ENCODE peak calls at places on chromosomes 2 and 18, in four cellular contexts. D, J, O and F are unnamed samples.

GRCh38 chr2:675982-676646 is 1.1 kb downstream of the TMEM18 start:
- DNase-seq in D (no peak), J (peak), O (peak), F (peak)

GRCh38 chr2:85674417-85674816 is 6.4 kb upstream of the SFTPB start:
- DNase-seq in D (no peak), J (no peak), O (no peak), F (no peak)

GRCh38 chr2:240455227-240455718 is 19.8 kb downstream of the GPC1 start:
- DNase-seq in D (no peak), J (no peak), O (no peak), F (no peak)

GRCh38 chr2:94870392-94871225 is 621 bp upstream of the TEKT4 start:
- DNase-seq in D (no peak), J (peak), O (no peak), F (peak)

GRCh38 chr2:19900536-19901200 is 1.1 kb downstream of the TTC32 start:
- DNase-seq in D (no peak), J (no peak), O (peak), F (peak)

GRCh38 chr18:69839989-69840388 is 107.7 kb downstream of the CD226 start:
- DNase-seq in D (no peak), J (no peak), O (no peak), F (no peak)

GRCh38 chr18:13279181-13280065 is 60.9 kb downstream of the LDLRAD4 start:
- DNase-seq in D (no peak), J (no peak), O (no peak), F (no peak)

GRCh38 chr2:216545359-216545758 is 46.7 kb downstream of the RPL37A start:
- DNase-seq in D (no peak), J (no peak), O (no peak), F (peak)

GRCh38 chr2:128591022-128591840 is 272.6 kb upstream of the HS6ST1 start:
- DNase-seq in D (no peak), J (no peak), O (no peak), F (no peak)

GRCh38 chr2:120818441-120818920 is 82.8 kb downstream of the GLI2 start:
- DNase-seq in D (no peak), J (no peak), O (peak), F (no peak)

GRCh38 chr2:64750001-64750816 is 96.5 kb upstream of the SERTAD2 start:
- DNase-seq in D (no peak), J (peak), O (peak), F (peak)

GRCh38 chr2:70084973-70085710 is 2.1 kb upstream of the PCBP1 start:
- DNase-seq in D (peak), J (peak), O (no peak), F (peak)

GRCh38 chr2:194915485-194915884 is 741.5 kb upstream of the SLC39A10 start:
- DNase-seq in D (no peak), J (no peak), O (no peak), F (no peak)

GRCh38 chr2:157194097-157194688 is 63.3 kb upstream of the GALNT5 start:
- DNase-seq in D (peak), J (no peak), O (peak), F (peak)

GRCh38 chr2:62340981-62341624 is 145.2 kb downstream of the B3GNT2 start:
- DNase-seq in D (no peak), J (no peak), O (no peak), F (peak)

GRCh38 chr2:88227446-88227845 is 57.3 kb downstream of the THNSL2 start:
- DNase-seq in D (peak), J (no peak), O (no peak), F (no peak)

GRCh38 chr2:222797308-222797707 is 63.5 kb upstream of the ACSL3 start:
- DNase-seq in D (no peak), J (no peak), O (peak), F (peak)

GRCh38 chr2:77834360-77835002 is 312.3 kb upstream of the LRRTM4 start:
- DNase-seq in D (peak), J (no peak), O (no peak), F (peak)

GRCh38 chr18:32308493-32309120 is 118.8 kb downstream of the MEP1B start:
- DNase-seq in D (peak), J (no peak), O (peak), F (peak)

GRCh38 chr2:86562485-86562890 is 755 bp downstream of the CHMP3 start:
- DNase-seq in D (no peak), J (no peak), O (no peak), F (no peak)

GRCh38 chr2:38130877-38131276 is 54.9 kb upstream of the CYP1B1 start:
- DNase-seq in D (no peak), J (no peak), O (no peak), F (peak)

GRCh38 chr18:28177828-28178635 is 1.1 kb upstream of the CDH2 start:
- DNase-seq in D (no peak), J (peak), O (peak), F (no peak)

GRCh38 chr2:157172866-157173578 is 84.5 kb upstream of the GALNT5 start:
- DNase-seq in D (no peak), J (no peak), O (no peak), F (no peak)

GRCh38 chr2:231707625-231708049 is 688 bp upstream of the PTMA start:
- DNase-seq in D (peak), J (peak), O (no peak), F (peak)

GRCh38 chr2:225100856-225101294 is 58.6 kb upstream of the DOCK10 start:
- DNase-seq in D (peak), J (no peak), O (peak), F (no peak)

GRCh38 chr2:237689569-237690131 is 62.3 kb downstream of the LRRFIP1 start:
- DNase-seq in D (no peak), J (no peak), O (no peak), F (no peak)

GRCh38 chr18:38886852-38887670 is 1321.5 kb upstream of the CELF4 start:
- DNase-seq in D (no peak), J (no peak), O (no peak), F (no peak)

GRCh38 chr2:74577448-74577847 is 22.9 kb downstream of the DOK1 start:
- DNase-seq in D (no peak), J (no peak), O (no peak), F (peak)

GRCh38 chr2:230713331-230714121 is 884 bp downstream of the CAB39 start:
- DNase-seq in D (no peak), J (peak), O (no peak), F (peak)

GRCh38 chr2:144607899-144608477 is 88.1 kb upstream of the ZEB2 start:
- DNase-seq in D (no peak), J (no peak), O (no peak), F (peak)

GRCh38 chr2:121902171-121902591 is 146.7 kb downstream of the TSN start:
- DNase-seq in D (no peak), J (peak), O (no peak), F (no peak)

GRCh38 chr18:27430595-27430994 is 245.5 kb upstream of the CHST9 start:
- DNase-seq in D (no peak), J (no peak), O (no peak), F (no peak)

GRCh38 chr2:185862657-185863398 is 124.2 kb downstream of the FSIP2 start:
- DNase-seq in D (no peak), J (no peak), O (no peak), F (no peak)

GRCh38 chr2:185859506-185859905 is 120.9 kb downstream of the FSIP2 start:
- DNase-seq in D (no peak), J (no peak), O (no peak), F (no peak)

GRCh38 chr2:185854910-185855309 is 116.3 kb downstream of the FSIP2 start:
- DNase-seq in D (no peak), J (no peak), O (no peak), F (no peak)

DNA sequence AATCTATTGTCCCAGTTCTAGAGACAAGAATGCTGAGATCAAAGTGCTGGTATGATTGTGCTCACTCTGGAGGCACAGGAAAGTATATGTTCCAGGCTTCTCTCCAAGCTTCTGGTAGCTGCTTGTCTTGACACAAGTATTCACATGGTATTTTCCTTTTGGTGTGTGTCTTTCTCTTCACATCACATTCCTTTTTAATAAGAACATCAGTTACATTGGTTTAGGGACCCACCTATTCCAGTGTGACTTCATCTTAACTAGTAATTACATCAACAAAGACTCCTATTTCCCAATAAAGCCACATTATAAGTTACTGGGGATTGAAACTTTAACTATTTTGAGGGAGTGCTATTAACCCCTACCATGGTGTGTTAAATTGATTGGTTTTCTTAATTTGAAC is 119.1 kb downstream of the FSIP2 start:
- DNase-seq in D (no peak), J (no peak), O (no peak), F (no peak)
- TF ChIP-seq MAX in D (no peak), J (no peak), O (no peak), F (no peak)

GRCh38 chr2:171317492-171318125 is 116.2 kb downstream of the METTL8 start:
- DNase-seq in D (no peak), J (peak), O (no peak), F (no peak)
- H3K4me3 ChIP-seq in D (no peak), J (no peak), O (no peak), F (no peak)

GRCh38 chr2:101238930-101239759 is 13.5 kb upstream of the CNOT11 start:
- DNase-seq in D (no peak), J (no peak), O (peak), F (no peak)

DNA sequence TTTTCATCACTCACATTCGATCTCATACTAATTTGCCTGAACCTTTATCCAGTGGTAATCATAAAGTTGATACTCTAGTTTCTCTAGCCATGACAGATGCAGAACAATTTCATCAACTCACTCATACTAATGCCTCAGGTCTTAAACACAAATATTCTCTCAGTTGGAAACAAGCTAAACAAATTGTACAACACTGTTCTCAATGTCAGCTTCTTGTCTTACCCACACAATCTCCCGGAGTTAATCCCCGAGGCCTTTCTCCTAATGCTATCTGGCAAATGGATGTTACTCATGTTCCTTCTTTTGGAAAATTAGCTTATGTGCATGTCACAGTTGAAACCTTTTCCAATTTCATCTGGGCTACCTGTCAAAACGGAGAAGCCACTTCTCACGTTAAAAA is 11.5 kb upstream of the CNOT11 start:
- DNase-seq in D (no peak), J (no peak), O (no peak), F (no peak)
- TF ChIP-seq MAX in D (no peak), J (no peak), O (no peak), F (no peak)

GRCh38 chr2:11865378-11865777 is 118.9 kb downstream of the LPIN1 start:
- DNase-seq in D (no peak), J (no peak), O (no peak), F (no peak)

GRCh38 chr2:11863103-11863502 is 116.7 kb downstream of the LPIN1 start:
- DNase-seq in D (no peak), J (peak), O (no peak), F (no peak)

GRCh38 chr2:11862049-11862448 is 115.6 kb downstream of the LPIN1 start:
- DNase-seq in D (no peak), J (no peak), O (no peak), F (no peak)

GRCh38 chr2:11864724-11865123 is 118.3 kb downstream of the LPIN1 start:
- DNase-seq in D (no peak), J (no peak), O (no peak), F (no peak)

GRCh38 chr2:11863513-11864328 is 117.3 kb downstream of the LPIN1 start:
- DNase-seq in D (peak), J (peak), O (peak), F (peak)
- H3K4me3 ChIP-seq in D (no peak), J (no peak), O (peak), F (peak)

DNA sequence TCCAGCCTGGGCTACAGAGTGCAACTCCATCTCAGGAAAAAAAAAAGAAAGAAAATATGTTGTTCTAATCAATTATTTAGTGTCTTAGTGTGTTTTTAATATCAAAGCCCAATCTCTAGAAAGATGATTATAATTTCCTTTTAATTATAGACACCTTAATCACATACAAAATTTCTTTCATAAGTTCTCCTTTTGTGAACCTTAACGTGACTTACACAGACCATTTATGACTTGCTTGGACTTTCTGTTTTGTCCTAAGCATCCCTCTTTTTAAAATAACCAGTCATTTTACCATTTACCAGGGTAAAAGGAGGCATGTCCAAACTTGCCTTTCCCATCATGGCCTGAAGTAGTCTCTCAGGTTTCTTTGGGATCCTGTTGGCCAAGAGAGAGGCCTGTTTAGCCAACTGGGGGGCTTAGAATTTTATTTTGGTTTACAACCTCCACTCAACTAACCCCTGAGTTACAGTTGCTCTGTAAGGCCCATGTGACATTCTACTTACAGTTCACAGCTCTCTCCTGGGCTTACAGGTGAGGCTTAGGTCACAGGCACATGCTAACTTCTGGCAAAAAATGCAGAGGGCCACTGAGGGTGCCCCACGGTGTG is 23.9 kb upstream of the GPR155 start:
- DNase-seq in D (peak), J (no peak), O (no peak), F (peak)
- TF ChIP-seq MAX in D (no peak), J (no peak), O (no peak), F (no peak)

DNA sequence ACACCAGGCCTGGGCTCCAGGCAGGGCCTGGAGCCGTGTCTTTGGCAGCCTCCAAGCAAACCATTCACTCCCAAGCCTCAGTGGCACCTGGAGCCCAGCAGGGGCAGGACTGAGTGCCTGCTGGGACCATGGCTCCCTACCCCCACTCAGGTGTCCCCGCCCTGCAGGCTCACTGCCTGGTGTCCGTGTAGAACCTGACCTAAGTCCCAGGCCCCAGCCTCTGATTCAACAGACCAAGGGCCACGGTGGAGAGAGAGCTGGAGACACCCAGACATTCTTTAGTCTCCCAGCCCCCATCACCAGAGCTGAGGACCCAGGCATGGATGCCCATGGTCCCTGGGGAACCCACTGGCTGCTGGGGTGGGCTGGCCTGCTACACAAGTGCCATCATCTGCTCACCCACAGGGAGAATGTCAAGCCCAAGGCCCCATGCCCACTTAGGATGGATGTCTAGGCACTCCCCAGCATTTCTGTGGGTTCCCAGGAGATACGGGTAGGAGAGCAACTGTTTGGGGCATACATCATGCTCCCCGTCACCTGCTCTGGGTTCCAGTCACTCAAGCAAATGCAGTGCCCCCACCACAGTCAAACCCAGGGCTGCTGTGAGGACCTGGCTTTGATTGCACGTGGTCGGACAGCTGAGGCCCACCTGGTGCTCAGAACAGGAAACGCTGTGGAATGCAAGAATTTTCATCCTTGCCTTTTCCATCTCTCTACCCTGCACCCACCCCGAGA is 42.9 kb upstream of the ATG16L1 start:
- DNase-seq in D (no peak), J (no peak), O (peak), F (no peak)
- H3K4me3 ChIP-seq in D (no peak), J (no peak), O (no peak), F (no peak)